ENCODE peak calls at places on chromosome 10, in eight cellular contexts. P is left ventricle myocardium inferior; B is fibroblast of lung; F is esophagus squamous epithelium; C is brain microvascular endothelial cell; H is lung; O is CD4-positive, alpha-beta T cell; X is endothelial cell of umbilical vein. S is an unnamed sample.

GRCh38 chr10:30737931-30738391 is 108.4 kb upstream of the LYZL2 start:
- DNase-seq in C (no peak), H (no peak), P (no peak), X (no peak), B (no peak), O (no peak), F (no peak), S (no peak)

GRCh38 chr10:32143302-32143847 is 87.2 kb upstream of the KIF5B start:
- DNase-seq in P (no peak), B (no peak), C (no peak), O (no peak), H (no peak), X (no peak), F (no peak), S (no peak)

GRCh38 chr10:89342219-89342966 is 14.6 kb downstream of the IFIT3 start:
- DNase-seq in O (no peak), X (peak; percentile 90), F (no peak), H (peak; percentile 45), P (peak; percentile 44), C (peak; percentile 98), B (peak; percentile 83), S (no peak)

GRCh38 chr10:89242840-89243586 is 8.6 kb downstream of the LIPA start:
- DNase-seq in H (no peak), C (no peak), B (no peak), F (no peak), O (no peak), X (no peak), P (no peak), S (no peak)

GRCh38 chr10:64699244-64699643 is 1178.0 kb downstream of the REEP3 start:
- DNase-seq in F (no peak), X (no peak), H (no peak), B (no peak), P (no peak), O (no peak), C (no peak), S (no peak)

GRCh38 chr10:101062231-101063161 is 707 bp downstream of the KAZALD1 start:
- DNase-seq in X (peak; percentile 56), P (peak; percentile 60), H (peak; percentile 53), C (no peak), O (peak; percentile 21), B (peak; percentile 44), F (no peak), S (no peak)

GRCh38 chr10:72126184-72126871 is 38.0 kb upstream of the SPOCK2 start:
- DNase-seq in F (no peak), O (no peak), P (no peak), H (no peak), C (peak; percentile 42), X (peak; percentile 65), B (peak; percentile 86), S (no peak)

GRCh38 chr10:66604195-66604594 is 321.6 kb upstream of the LRRTM3 start:
- DNase-seq in X (no peak), H (no peak), P (no peak), C (no peak), O (no peak), F (no peak), B (no peak), S (no peak)

GRCh38 chr10:5600908-5601307 is 65.5 kb downstream of the ASB13 start:
- DNase-seq in O (no peak), X (no peak), P (no peak), C (no peak), B (no peak), H (no peak), F (no peak), S (no peak)

GRCh38 chr10:64637939-64638338 is 1116.7 kb downstream of the REEP3 start:
- DNase-seq in X (no peak), H (no peak), C (no peak), O (no peak), F (no peak), P (no peak), B (no peak), S (no peak)

GRCh38 chr10:48251152-48251524 is 23.4 kb downstream of the FRMPD2 start:
- DNase-seq in P (no peak), H (no peak), B (no peak), O (no peak), C (no peak), X (no peak), F (no peak), S (no peak)

GRCh38 chr10:131656009-131656408 is 244.8 kb upstream of the PPP2R2D start:
- DNase-seq in X (no peak), F (no peak), B (no peak), P (no peak), O (no peak), C (no peak), H (no peak), S (no peak)

DNA sequence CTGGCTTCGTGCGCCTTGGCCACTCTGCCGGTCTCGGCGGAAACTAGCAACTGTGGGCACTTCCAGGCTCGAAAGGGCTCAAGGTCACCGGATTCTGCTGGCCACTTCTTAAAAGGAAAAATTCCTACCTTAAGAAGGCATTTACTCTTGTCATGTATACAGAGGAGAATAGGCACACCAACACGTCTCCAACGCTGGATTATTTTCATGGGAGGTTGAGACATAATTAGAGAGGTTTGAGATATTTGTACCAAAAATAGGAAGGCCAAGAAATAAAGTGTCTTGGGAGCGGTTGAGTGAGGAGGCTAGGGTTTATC is 4.5 kb upstream of the CYP26A1 start:
- DNase-seq in C (no peak), O (no peak), B (no peak), F (no peak), X (no peak), H (no peak), P (no peak), S (no peak)
- H3K27me3 ChIP-seq in C (peaks cover 97% of the 10 kb centered on the region), O (peaks cover 86% of the 10 kb centered on the region), B (peaks cover 77% of the 10 kb centered on the region), F (peaks cover 22% of the 10 kb centered on the region), X (peaks cover 25% of the 10 kb centered on the region), H (peaks cover 5% of the 10 kb centered on the region), P (peaks cover 98% of the 10 kb centered on the region), S (peaks cover 15% of the 10 kb centered on the region)

GRCh38 chr10:75433216-75433615 is 1.8 kb downstream of the LRMDA start:
- DNase-seq in B (no peak), C (no peak), X (no peak), F (no peak), P (no peak), O (no peak), H (no peak), S (no peak)
- H3K27me3 ChIP-seq in B (peaks cover 3% of the 10 kb centered on the region), C (peaks cover 22% of the 10 kb centered on the region), X (peaks cover 4% of the 10 kb centered on the region), F (no peaks in the 10 kb centered on the region), P (no peaks in the 10 kb centered on the region), O (peaks cover 50% of the 10 kb centered on the region), H (no peaks in the 10 kb centered on the region), S (no peaks in the 10 kb centered on the region)

GRCh38 chr10:80697926-80698325 is 160.2 kb downstream of the SH2D4B start:
- DNase-seq in F (no peak), O (no peak), H (no peak), C (no peak), P (no peak), B (no peak), X (no peak), S (no peak)

GRCh38 chr10:80700760-80701444 is 163.2 kb downstream of the SH2D4B start:
- DNase-seq in O (no peak), C (no peak), F (no peak), H (no peak), B (no peak), P (no peak), X (no peak), S (no peak)

GRCh38 chr10:80700252-80700651 is 162.6 kb downstream of the SH2D4B start:
- DNase-seq in P (no peak), B (no peak), O (no peak), X (no peak), F (no peak), H (no peak), C (no peak), S (no peak)

GRCh38 chr10:80701706-80702105 is 164.0 kb downstream of the SH2D4B start:
- DNase-seq in F (no peak), C (no peak), O (no peak), P (no peak), H (no peak), B (no peak), X (no peak), S (no peak)

DNA sequence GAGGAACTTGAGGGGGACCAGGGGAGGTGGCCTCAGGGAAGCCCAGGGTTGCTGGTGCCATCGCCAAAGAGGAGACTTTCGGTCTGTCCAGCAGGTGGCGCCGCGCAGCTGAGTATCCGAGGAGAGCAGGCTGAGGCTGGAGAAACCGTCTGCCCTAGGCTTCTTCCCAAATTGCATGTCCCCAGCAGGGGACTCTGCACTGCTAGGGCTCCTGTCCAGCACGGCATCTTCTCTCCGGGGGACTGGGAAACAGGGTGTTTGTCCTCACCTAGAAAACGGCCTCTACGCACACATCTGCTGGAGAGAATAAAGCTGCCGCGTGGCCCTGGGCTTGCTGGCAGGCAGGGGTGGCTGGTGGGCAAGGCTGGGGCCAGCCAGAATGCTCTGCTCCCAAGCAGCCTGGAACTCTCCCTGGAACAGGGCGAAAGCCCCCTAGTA is 161.9 kb downstream of the SH2D4B start:
- DNase-seq in C (peak; percentile 44), F (peak; percentile 10), B (peak; percentile 63), P (peak; percentile 74), H (peak; percentile 80), X (peak; percentile 58), O (peak; percentile 56), S (peak; percentile 20)
- H3K27me3 ChIP-seq in C (no peaks in the 10 kb centered on the region), F (no peaks in the 10 kb centered on the region), B (no peaks in the 10 kb centered on the region), P (no peaks in the 10 kb centered on the region), H (no peaks in the 10 kb centered on the region), X (no peaks in the 10 kb centered on the region), O (no peaks in the 10 kb centered on the region), S (no peaks in the 10 kb centered on the region)

GRCh38 chr10:28587970-28588290 is 55.0 kb downstream of the WAC start:
- DNase-seq in O (no peak), X (peak; percentile 33), H (no peak), P (no peak), C (no peak), F (no peak), B (peak; percentile 84), S (no peak)
- H3K27me3 ChIP-seq in O (no peaks in the 10 kb centered on the region), X (no peaks in the 10 kb centered on the region), H (no peaks in the 10 kb centered on the region), P (no peaks in the 10 kb centered on the region), C (no peaks in the 10 kb centered on the region), F (no peaks in the 10 kb centered on the region), B (no peaks in the 10 kb centered on the region), S (no peaks in the 10 kb centered on the region)